ENCODE peak calls at places on chromosomes 2 and 18, in four cellular contexts. G is MM.1S, M is glutamatergic neuron, N is Daoy. H is an unnamed sample.

GRCh38 chr2:137910641-137911040 is 53.6 kb upstream of the HNMT start:
- DNase-seq in G (peak; percentile 49), M (no peak), N (no peak), H (no peak)

GRCh38 chr18:59062643-59063006 is 77.1 kb upstream of the SEC11C start:
- DNase-seq in M (no peak), N (no peak), G (no peak), H (no peak)

GRCh38 chr2:217798743-217799552 is 203.8 kb downstream of the TNS1 start:
- DNase-seq in G (no peak), N (no peak), M (no peak), H (no peak)

GRCh38 chr2:118589726-118590125 is 257.7 kb downstream of the EN1 start:
- DNase-seq in N (no peak), M (no peak), G (no peak), H (no peak)

GRCh38 chr18:39655341-39655740 is 2089.7 kb upstream of the CELF4 start:
- DNase-seq in N (no peak), M (no peak), G (no peak), H (no peak)

GRCh38 chr2:85468704-85469349 is 50.3 kb downstream of the SH2D6 start:
- DNase-seq in G (no peak), M (no peak), N (peak; percentile 64), H (no peak)

GRCh38 chr2:188315750-188316149 is 24.1 kb downstream of the GULP1 start:
- DNase-seq in N (no peak), M (no peak), G (no peak), H (no peak)

GRCh38 chr2:233489143-233489542 is 77.4 kb downstream of the USP40 start:
- DNase-seq in M (no peak), G (no peak), N (no peak), H (no peak)

GRCh38 chr2:5389740-5390139 is 302.4 kb upstream of the SOX11 start:
- DNase-seq in N (no peak), G (no peak), M (no peak), H (no peak)

GRCh38 chr2:102141915-102142828 is at the start of gene IL1R1:
- DNase-seq in M (peak; percentile 51), G (no peak), N (peak; percentile 64), H (peak; percentile 72)

GRCh38 chr2:68643874-68644485 is 601 bp downstream of the PROKR1 start:
- DNase-seq in G (no peak), N (no peak), M (no peak), H (no peak)

GRCh38 chr2:190948671-190949070 is 65.3 kb downstream of the STAT1 start:
- DNase-seq in M (no peak), N (peak; percentile 86), G (no peak), H (no peak)

GRCh38 chr18:55322176-55322735 is 265.7 kb downstream of the TCF4 start:
- DNase-seq in N (peak; percentile 87), G (peak; percentile 93), M (peak; percentile 71), H (peak; percentile 89)

GRCh38 chr2:70751881-70752280 is 16.1 kb downstream of the ADD2 start:
- DNase-seq in M (no peak), N (no peak), G (no peak), H (no peak)

GRCh38 chr2:238492905-238493304 is 66.2 kb downstream of the ASB1 start:
- DNase-seq in M (no peak), N (no peak), G (no peak), H (no peak)

GRCh38 chr2:234178309-234179030 is 128.0 kb downstream of the SPP2 start:
- DNase-seq in M (no peak), G (no peak), N (peak; percentile 64), H (no peak)

GRCh38 chr2:238216651-238217184 is 13.2 kb upstream of the ILKAP start:
- DNase-seq in M (no peak), N (no peak), G (no peak), H (no peak)

GRCh38 chr2:236769981-236770671 is 200.5 kb downstream of the ACKR3 start:
- DNase-seq in N (peak; percentile 98), G (no peak), M (no peak), H (no peak)

GRCh38 chr2:229025653-229026052 is 245.4 kb downstream of the PID1 start:
- DNase-seq in G (no peak), M (no peak), N (no peak), H (no peak)

GRCh38 chr18:34522627-34523026 is 187.5 kb upstream of the DTNA start:
- DNase-seq in M (peak; percentile 14), N (no peak), G (no peak), H (no peak)

GRCh38 chr18:63336366-63337099 is 17.0 kb upstream of the BCL2 start:
- DNase-seq in M (no peak), G (no peak), N (no peak), H (no peak)

GRCh38 chr2:201254331-201254730 is 6.0 kb upstream of the CASP8 start:
- DNase-seq in N (peak; percentile 41), G (no peak), M (no peak), H (no peak)

GRCh38 chr2:28602136-28602660 is 106.3 kb downstream of the PLB1 start:
- DNase-seq in M (no peak), G (no peak), N (no peak), H (no peak)

GRCh38 chr2:3107567-3107966 is 270.1 kb downstream of the EIPR1 start:
- DNase-seq in M (no peak), G (no peak), N (no peak), H (no peak)

GRCh38 chr2:220175967-220176366 is 548.5 kb downstream of the SLC4A3 start:
- DNase-seq in M (no peak), N (no peak), G (no peak), H (no peak)

GRCh38 chr18:65527879-65528633 is 222.8 kb upstream of the CDH7 start:
- DNase-seq in N (no peak), M (no peak), G (no peak), H (no peak)

GRCh38 chr2:167048829-167049228 is 160.5 kb downstream of the XIRP2 start:
- DNase-seq in N (no peak), M (no peak), G (no peak), H (no peak)

GRCh38 chr2:218722876-218723477 is 12.3 kb downstream of the TTLL4 start:
- DNase-seq in N (no peak), M (no peak), G (no peak), H (no peak)

GRCh38 chr2:213740453-213740852 is 456.2 kb downstream of the SPAG16 start:
- DNase-seq in G (no peak), N (no peak), M (no peak), H (no peak)

GRCh38 chr18:44181951-44182350 is 498.7 kb upstream of the SETBP1 start:
- DNase-seq in N (no peak), G (no peak), M (no peak), H (no peak)